ENCODE peak calls at places on chromosomes 11 and 22, in four cellular contexts. K, U, C and X are unnamed samples.

GRCh38 chr22:29632672-29633071 is 29.2 kb downstream of the NF2 start:
- DNase-seq in K (no peak), U (no peak), C (no peak), X (no peak)

GRCh38 chr22:22061085-22062077 is 78.8 kb upstream of the TOP3B start:
- DNase-seq in K (peak; percentile 6), U (no peak), C (no peak), X (no peak)

GRCh38 chr22:50341977-50342650 is 1.0 kb upstream of the PPP6R2 start:
- DNase-seq in K (peak; percentile 35), U (peak; percentile 83), C (peak; percentile 83), X (peak; percentile 82)

GRCh38 chr11:122676638-122677037 is 21.1 kb downstream of the UBASH3B start:
- DNase-seq in K (peak; percentile 25), U (no peak), C (no peak), X (no peak)

GRCh38 chr11:36191941-36192340 is 97.3 kb downstream of the COMMD9 start:
- DNase-seq in K (no peak), U (no peak), C (no peak), X (no peak)

GRCh38 chr11:14026961-14027360 is 64.4 kb downstream of the SPON1 start:
- DNase-seq in K (no peak), U (no peak), C (no peak), X (no peak)

GRCh38 chr22:39610246-39610645 is 39.7 kb downstream of the CACNA1I start:
- DNase-seq in K (no peak), U (no peak), C (no peak), X (no peak)

GRCh38 chr11:64355078-64355940 is 3.7 kb upstream of the RPS6KA4 start:
- DNase-seq in K (peak; percentile 96), U (no peak), C (peak; percentile 77), X (peak; percentile 79)

GRCh38 chr22:43310311-43310710 is 32.9 kb downstream of the SCUBE1 start:
- DNase-seq in K (no peak), U (no peak), C (no peak), X (no peak)

GRCh38 chr11:64447717-64448598 is 89.0 kb downstream of the RPS6KA4 start:
- DNase-seq in K (no peak), U (no peak), C (peak; percentile 58), X (no peak)

GRCh38 chr11:114738954-114739353 is 60.6 kb downstream of the NXPE2 start:
- DNase-seq in K (peak; percentile 4), U (peak; percentile 2), C (peak; percentile 28), X (peak; percentile 12)

GRCh38 chr11:118872403-118872821 is 11.3 kb upstream of the CXCR5 start:
- DNase-seq in K (no peak), U (peak; percentile 43), C (peak; percentile 65), X (no peak)

GRCh38 chr11:130606781-130607511 is 158.5 kb downstream of the ADAMTS15 start:
- DNase-seq in K (no peak), U (no peak), C (no peak), X (no peak)

GRCh38 chr11:36441610-36442208 is 68.4 kb downstream of the TRAF6 start:
- DNase-seq in K (no peak), U (no peak), C (peak; percentile 52), X (no peak)

GRCh38 chr11:126930100-126930841 is 70.3 kb downstream of the KIRREL3 start:
- DNase-seq in K (no peak), U (no peak), C (no peak), X (peak; percentile 92)

GRCh38 chr22:27247691-27248434 is 553.7 kb downstream of the MN1 start:
- DNase-seq in K (no peak), U (no peak), C (no peak), X (no peak)

GRCh38 chr11:103652013-103652412 is 384.4 kb upstream of the DDI1 start:
- DNase-seq in K (no peak), U (no peak), C (no peak), X (no peak)

GRCh38 chr22:20395181-20395896 is 1.4 kb downstream of the ZNF74 start:
- DNase-seq in K (no peak), U (no peak), C (no peak), X (no peak)

GRCh38 chr11:113105584-113105983 is 144.4 kb downstream of the NCAM1 start:
- DNase-seq in K (no peak), U (no peak), C (no peak), X (no peak)

GRCh38 chr11:105144887-105145286 is 5.3 kb upstream of the CARD18 start:
- DNase-seq in K (no peak), U (no peak), C (no peak), X (peak; percentile 23)

GRCh38 chr11:123597859-123598258 is 56.6 kb downstream of the SCN3B start:
- DNase-seq in K (no peak), U (no peak), C (no peak), X (no peak)

GRCh38 chr11:64893194-64894069 is 15.0 kb upstream of the EHD1 start:
- DNase-seq in K (peak; percentile 60), U (no peak), C (no peak), X (no peak)

GRCh38 chr22:49353185-49353584 is 474.5 kb downstream of the BRD1 start:
- DNase-seq in K (no peak), U (no peak), C (no peak), X (no peak)

GRCh38 chr22:21444701-21445436 is 22.3 kb upstream of the TMEM191C start:
- DNase-seq in K (no peak), U (no peak), C (no peak), X (no peak)

GRCh38 chr11:117700551-117700950 is 96.5 kb downstream of the DSCAML1 start:
- DNase-seq in K (no peak), U (no peak), C (no peak), X (no peak)

GRCh38 chr22:37804886-37805857 is 2.6 kb upstream of the GCAT start:
- DNase-seq in K (peak; percentile 66), U (peak; percentile 60), C (peak; percentile 57), X (peak; percentile 78)

GRCh38 chr11:70251583-70252285 is 18.8 kb upstream of the PPFIA1 start:
- DNase-seq in K (no peak), U (no peak), C (no peak), X (no peak)

GRCh38 chr22:47063071-47063509 is 300.6 kb downstream of the TBC1D22A start:
- DNase-seq in K (no peak), U (no peak), C (no peak), X (no peak)